ENCODE peak calls at places on chromosomes 13 and 19, in four cellular contexts. J is lower lobe of right lung, S is tibial artery, M is astrocyte. B is an unnamed sample.

GRCh38 chr19:18007605-18007938 is 398 bp upstream of the ARRDC2 start:
- DNase-seq in J (no peak), M (no peak), S (no peak), B (no peak)

GRCh38 chr13:26653310-26653709 is 95.8 kb downstream of the WASF3 start:
- DNase-seq in M (no peak), J (no peak), S (no peak), B (no peak)

GRCh38 chr19:35562336-35562735 is 1.1 kb downstream of the ATP4A start:
- DNase-seq in M (no peak), S (no peak), J (no peak), B (no peak)

GRCh38 chr19:56837892-56838679 is 2.4 kb downstream of the PEG3 start:
- DNase-seq in M (no peak), J (peak), S (peak), B (no peak)

GRCh38 chr19:32407004-32407992 is 1.7 kb downstream of the DPY19L3 start:
- DNase-seq in J (peak), M (peak), S (no peak), B (no peak)

GRCh38 chr19:50838239-50838638 is 4.9 kb upstream of the KLK15 start:
- DNase-seq in J (no peak), S (no peak), M (no peak), B (no peak)

GRCh38 chr19:13149628-13150186 is 468 bp downstream of the STX10 start:
- DNase-seq in S (peak), J (peak), M (peak), B (peak)

GRCh38 chr19:5498817-5499535 is 43.8 kb downstream of the ZNRF4 start:
- DNase-seq in M (no peak), J (no peak), S (no peak), B (no peak)

GRCh38 chr13:65913173-65913572 is 1317.0 kb downstream of the PCDH9 start:
- DNase-seq in J (no peak), M (peak), S (no peak), B (no peak)

GRCh38 chr19:5621945-5622464 is 571 bp downstream of the SAFB2 start:
- DNase-seq in J (no peak), M (no peak), S (peak), B (no peak)

GRCh38 chr13:104779311-104779710 is 1713.1 kb upstream of the SLC10A2 start:
- DNase-seq in M (peak), J (no peak), S (no peak), B (no peak)

GRCh38 chr19:2274937-2275535 is 6.9 kb downstream of the PEAK3 start:
- DNase-seq in M (peak), S (no peak), J (peak), B (peak)

GRCh38 chr13:60335531-60335930 is 61.5 kb upstream of the TDRD3 start:
- DNase-seq in S (no peak), M (peak), J (no peak), B (no peak)

GRCh38 chr19:38190793-38191192 is 33.2 kb downstream of the DPF1 start:
- DNase-seq in M (no peak), J (no peak), S (no peak), B (no peak)

GRCh38 chr19:58007285-58007684 is 4.7 kb upstream of the ZNF606 start:
- DNase-seq in S (no peak), J (no peak), M (no peak), B (no peak)
- TF ChIP-seq CTCF in S (no peak), J (no peak), M (no peak), B (no peak)

DNA sequence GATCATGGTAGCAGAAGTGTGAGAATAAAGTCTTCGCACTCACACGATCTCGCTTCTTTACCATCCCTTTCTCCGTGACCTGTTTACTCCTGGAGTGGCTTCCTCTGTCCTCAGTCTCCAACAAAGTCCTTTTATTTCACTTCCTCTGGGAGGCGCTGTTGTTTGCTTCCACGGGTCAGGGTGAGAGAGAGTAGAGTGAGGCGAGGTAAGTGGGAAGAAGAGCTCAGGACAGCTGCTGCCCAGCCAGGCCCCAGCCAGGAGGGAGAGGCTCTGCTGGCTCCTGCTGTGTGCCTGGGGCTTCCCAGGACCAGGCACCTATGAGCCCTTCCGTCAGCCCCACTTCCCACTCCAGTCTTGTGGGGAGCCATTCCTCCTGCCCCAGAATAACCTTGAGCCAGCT is 242.1 kb downstream of the FGF9 start:
- DNase-seq in J (no peak), M (no peak), S (no peak), B (peak)
- TF ChIP-seq CTCF in J (no peak), M (no peak), S (no peak), B (peak)

DNA sequence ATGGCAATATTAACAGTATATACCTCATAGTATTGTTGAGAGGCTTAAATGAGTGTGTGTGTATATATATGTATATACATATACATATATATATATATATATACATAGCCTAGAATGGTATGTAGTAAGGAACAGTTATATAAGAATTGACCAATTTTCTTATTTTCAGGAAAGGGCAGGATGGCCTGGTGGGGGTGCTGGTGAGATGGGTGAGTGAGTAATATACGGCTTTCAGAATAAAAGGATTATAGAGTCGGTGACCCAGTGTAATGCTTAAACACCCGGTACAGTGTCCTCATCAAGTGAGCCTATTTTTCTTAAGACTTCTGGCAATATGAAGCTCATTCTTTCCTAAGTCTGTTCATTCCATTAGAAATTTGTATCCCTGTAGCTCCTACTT is 11.7 kb upstream of the FAM216B start:
- DNase-seq in S (no peak), M (no peak), J (no peak), B (no peak)
- TF ChIP-seq CTCF in S (no peak), M (no peak), J (no peak), B (no peak)

DNA sequence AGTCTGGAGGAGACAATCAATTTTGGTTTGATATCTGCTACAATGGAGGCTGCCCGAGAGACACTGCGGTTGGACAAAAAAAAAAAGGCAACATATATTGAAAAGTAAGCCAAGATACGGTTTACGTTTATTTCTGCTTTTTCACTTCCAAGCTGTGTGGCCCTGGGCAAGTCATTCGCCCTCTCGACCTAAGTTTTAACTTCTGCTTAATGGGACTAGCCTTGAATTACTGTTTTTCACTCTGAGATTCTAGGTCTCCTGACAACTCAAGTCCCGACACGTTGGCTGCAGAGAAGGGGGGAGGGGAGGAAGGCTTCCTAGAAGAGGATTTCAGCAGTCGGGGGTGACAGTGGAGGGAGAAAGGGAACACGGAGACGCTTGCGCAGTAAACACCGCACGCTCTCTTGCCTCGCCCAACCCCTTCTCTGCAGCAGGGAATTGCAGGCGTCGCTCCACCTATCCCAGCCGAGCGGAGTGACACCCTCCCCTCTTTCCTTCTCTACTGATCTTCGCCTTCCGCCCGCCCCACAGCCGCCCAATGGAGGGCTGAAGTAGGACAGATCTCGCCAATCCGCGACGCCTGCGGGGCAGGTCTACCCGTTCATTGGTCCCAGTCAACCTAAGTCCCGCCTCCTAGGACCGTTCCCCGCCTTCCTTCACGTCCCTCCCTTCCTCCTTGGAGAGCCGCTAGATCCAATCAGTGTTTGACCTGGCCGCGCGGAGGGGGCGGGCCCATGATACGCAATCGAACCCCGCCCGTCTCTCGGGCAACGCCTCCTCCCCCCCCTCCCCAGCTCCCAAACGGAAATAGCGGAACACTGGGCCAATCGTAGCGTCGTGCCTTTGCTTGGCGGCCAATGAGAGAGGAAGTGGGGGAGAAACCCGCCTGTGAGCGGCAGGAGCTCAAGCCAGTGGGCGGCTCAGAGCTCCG is 529 bp upstream of the AP2A1 start:
- DNase-seq in J (peak), S (peak), M (peak), B (peak)
- TF ChIP-seq CTCF in J (no peak), S (peak), M (no peak), B (no peak)

GRCh38 chr19:19269952-19270694 is 3.0 kb downstream of the TM6SF2 start:
- DNase-seq in S (no peak), M (no peak), J (no peak), B (peak)
- TF ChIP-seq CTCF in S (no peak), M (no peak), J (no peak), B (no peak)

DNA sequence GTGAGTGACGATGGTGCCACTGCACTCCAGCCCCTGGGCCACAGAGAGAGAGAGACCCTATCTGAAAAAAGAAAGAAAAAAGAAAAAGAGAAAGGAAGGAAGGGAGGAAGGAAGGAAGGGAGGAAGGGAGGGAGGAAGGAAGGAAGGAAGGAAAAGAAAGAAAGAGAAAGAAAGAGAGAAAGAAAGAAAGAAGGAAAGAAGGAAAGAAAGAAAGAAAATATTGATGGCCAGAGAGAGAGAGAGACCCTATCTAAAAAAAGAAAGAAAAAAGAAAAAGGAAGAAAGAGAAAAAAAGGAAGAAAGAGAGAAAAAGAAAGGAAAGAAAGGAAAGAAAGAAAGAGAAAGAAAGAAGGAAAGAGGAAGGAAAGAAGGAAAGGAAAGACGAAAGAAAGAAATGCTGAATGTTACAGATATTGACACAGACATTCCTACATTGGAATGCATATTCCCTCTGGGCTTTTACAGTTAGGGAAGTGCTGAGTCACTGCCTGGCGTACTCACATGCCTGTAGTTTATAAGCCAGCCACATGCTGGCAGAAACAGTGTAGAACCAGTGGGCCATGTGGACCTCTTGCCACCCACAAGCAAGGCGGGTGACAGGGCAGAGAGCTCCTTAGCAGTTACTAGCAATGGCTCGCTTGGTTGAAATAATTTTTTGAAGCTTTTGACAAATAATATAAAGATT is 34.6 kb upstream of the SLC46A3 start:
- DNase-seq in S (peak), M (peak), J (peak), B (no peak)
- TF ChIP-seq CTCF in S (peak), M (no peak), J (no peak), B (no peak)